ENCODE peak calls at places on chromosomes 12 and 14, in seven cellular contexts. U, X, R, I, Y, O and A are unnamed samples.
A peak's percentile ranks its signal among the peaks of the same experiment; 100 is the strongest.

GRCh38 chr12:131041216-131041967 is 87.7 kb downstream of the ADGRD1 start:
- DNase-seq in U (no peak), X (no peak), R (no peak), I (no peak), Y (peak; percentile 19), O (no peak), A (no peak)

GRCh38 chr14:94338023-94338422 is 14.9 kb upstream of the SERPINA6 start:
- DNase-seq in U (no peak), X (no peak), R (no peak), I (no peak), Y (no peak), O (no peak), A (no peak)

GRCh38 chr12:108699955-108700563 is 31.3 kb downstream of the CORO1C start:
- DNase-seq in U (peak; percentile 94), X (no peak), R (no peak), I (no peak), Y (no peak), O (no peak), A (no peak)

GRCh38 chr14:74942608-74943007 is 12.8 kb downstream of the PGF start:
- DNase-seq in U (no peak), X (no peak), R (no peak), I (no peak), Y (no peak), O (no peak), A (no peak)

GRCh38 chr12:617304-617915 is 45.8 kb downstream of the NINJ2 start:
- DNase-seq in U (peak; percentile 19), X (no peak), R (no peak), I (no peak), Y (peak; percentile 88), O (no peak), A (no peak)

GRCh38 chr14:20469890-20470858 is 968 bp downstream of the PNP start:
- DNase-seq in U (peak; percentile 84), X (peak; percentile 63), R (peak; percentile 94), I (peak; percentile 90), Y (no peak), O (peak; percentile 38), A (peak; percentile 31)

GRCh38 chr12:29299613-29300012 is 81.4 kb downstream of the ERGIC2 start:
- DNase-seq in U (no peak), X (no peak), R (no peak), I (no peak), Y (no peak), O (no peak), A (no peak)

GRCh38 chr12:53501615-53502181 is 615 bp downstream of the TARBP2 start:
- DNase-seq in U (no peak), X (no peak), R (no peak), I (no peak), Y (no peak), O (no peak), A (no peak)

GRCh38 chr12:2955888-2956287 is 3.3 kb upstream of the TEAD4 start:
- DNase-seq in U (no peak), X (no peak), R (no peak), I (no peak), Y (no peak), O (no peak), A (no peak)

GRCh38 chr14:53306926-53307325 is 153.8 kb upstream of the DDHD1 start:
- DNase-seq in U (no peak), X (no peak), R (no peak), I (peak; percentile 48), Y (no peak), O (peak; percentile 80), A (no peak)

GRCh38 chr12:31897791-31898503 is 61.3 kb upstream of the RESF1 start:
- DNase-seq in U (peak; percentile 53), X (no peak), R (no peak), I (no peak), Y (peak; percentile 55), O (peak; percentile 29), A (peak; percentile 42)

GRCh38 chr14:51304956-51305355 is 64.9 kb downstream of the TMX1 start:
- DNase-seq in U (no peak), X (no peak), R (peak; percentile 87), I (peak; percentile 95), Y (no peak), O (no peak), A (peak; percentile 90)

GRCh38 chr12:95637471-95638155 is 86.3 kb upstream of the USP44 start:
- DNase-seq in U (peak; percentile 100), X (no peak), R (peak; percentile 44), I (peak; percentile 87), Y (no peak), O (no peak), A (no peak)

GRCh38 chr14:67735361-67735921 is 33.8 kb downstream of the RDH12 start:
- DNase-seq in U (peak; percentile 58), X (no peak), R (no peak), I (no peak), Y (no peak), O (no peak), A (no peak)

GRCh38 chr14:105012171-105012985 is 8.5 kb downstream of the CDCA4 start:
- DNase-seq in U (no peak), X (no peak), R (peak; percentile 30), I (no peak), Y (no peak), O (no peak), A (no peak)

GRCh38 chr12:5783274-5783920 is 161.7 kb downstream of the ANO2 start:
- DNase-seq in U (peak; percentile 11), X (no peak), R (peak; percentile 47), I (no peak), Y (no peak), O (no peak), A (no peak)

DNA sequence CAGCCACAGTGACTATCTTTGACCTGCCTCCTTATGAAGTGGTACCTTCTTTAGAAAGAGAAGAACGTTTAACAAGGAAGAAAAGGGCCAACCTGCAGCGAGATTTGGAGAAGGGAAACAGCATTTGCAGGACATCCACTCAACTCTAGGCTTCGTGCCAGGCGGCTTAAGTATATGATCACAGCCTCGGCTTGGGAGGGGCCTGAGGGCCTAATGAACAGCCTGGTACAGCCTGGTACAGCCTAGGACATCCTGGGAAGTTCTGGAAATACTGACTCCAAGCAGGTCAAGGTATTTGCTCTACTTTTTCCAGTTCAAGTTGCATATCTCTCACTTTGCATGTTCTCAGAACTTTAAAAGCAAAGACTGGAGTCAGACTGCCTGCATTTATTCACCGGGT is 16.1 kb downstream of the HCAR2 start:
- DNase-seq in U (no peak), X (no peak), R (peak; percentile 36), I (peak; percentile 34), Y (peak; percentile 90), O (no peak), A (no peak)
- TF ChIP-seq CTCF in U (no peak), X (no peak), R (no peak), I (no peak), Y (no peak), O (no peak), A (no peak)

DNA sequence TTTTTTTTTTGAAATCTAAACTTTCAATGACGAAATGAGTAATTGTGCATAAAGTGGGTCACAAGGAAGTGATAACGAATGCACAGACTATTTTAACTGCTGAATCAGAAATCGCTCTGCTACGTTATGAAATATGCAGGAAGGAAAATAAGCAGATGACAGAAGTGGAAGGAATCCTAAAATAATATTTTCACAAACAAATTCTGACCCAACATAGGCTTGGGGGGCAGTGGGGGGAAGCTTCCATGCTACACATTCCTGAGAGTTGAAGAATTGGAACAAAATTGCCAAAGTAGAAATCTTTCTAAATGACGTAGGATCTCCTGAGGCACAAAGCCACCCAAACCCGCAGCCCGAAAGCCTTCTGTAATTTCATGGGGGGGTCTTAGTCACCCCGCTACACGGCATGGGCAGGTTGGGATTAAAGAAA is 89.7 kb downstream of the ARF6 start:
- DNase-seq in U (peak; percentile 87), X (no peak), R (peak; percentile 68), I (no peak), Y (no peak), O (no peak), A (no peak)
- H3K4me3 ChIP-seq in U (peak overlapping the region; percentile 61), X (no peak overlapping the region), R (no peak overlapping the region), I (no peak overlapping the region), Y (peak overlapping the region; percentile 29), O (no peak overlapping the region), A (no peak overlapping the region)

GRCh38 chr12:80602455-80602854 is 105.0 kb upstream of the MYF6 start:
- DNase-seq in U (no peak), X (no peak), R (no peak), I (no peak), Y (no peak), O (peak; percentile 33), A (no peak)

DNA sequence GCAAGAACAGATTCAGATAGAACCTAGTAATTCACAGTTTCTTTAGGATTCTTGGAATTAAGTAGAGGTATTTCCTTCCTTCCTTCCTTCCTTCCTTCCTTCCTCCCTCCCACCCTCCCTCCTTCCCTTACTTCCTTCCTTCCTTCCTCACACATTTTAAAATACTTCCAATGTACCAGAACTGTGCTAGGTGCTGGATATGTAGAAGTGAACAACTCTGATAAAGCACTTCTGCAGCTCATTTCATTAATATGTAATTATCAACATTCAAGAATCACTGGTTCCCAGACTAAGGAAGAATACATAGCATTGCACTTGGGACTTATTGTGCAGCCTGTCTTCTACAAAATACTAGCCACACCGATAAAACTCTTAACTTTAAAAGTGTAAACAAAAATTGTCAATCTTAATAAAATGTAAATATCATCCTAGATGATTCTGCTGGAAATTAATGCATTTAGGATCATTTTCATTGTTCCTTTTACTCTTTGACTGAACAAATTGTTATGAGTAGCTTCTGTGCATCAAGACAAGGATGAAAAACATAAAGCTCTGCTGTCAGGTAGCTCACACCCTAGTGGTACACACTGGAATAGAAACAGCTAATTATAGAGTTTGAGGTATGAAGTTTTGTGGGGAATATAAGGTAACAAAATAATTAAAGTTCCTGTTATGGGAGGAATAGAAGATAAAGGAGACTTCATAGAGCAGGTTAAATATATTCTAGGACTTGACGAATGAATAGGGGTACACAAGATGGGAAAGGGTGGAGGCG is 99.9 kb upstream of the MYF6 start:
- DNase-seq in U (no peak), X (no peak), R (no peak), I (peak; percentile 40), Y (no peak), O (no peak), A (no peak)
- TF ChIP-seq CTCF in U (no peak), X (no peak), R (peak; percentile 26), I (peak; percentile 72), Y (no peak), O (peak; percentile 48), A (no peak)

DNA sequence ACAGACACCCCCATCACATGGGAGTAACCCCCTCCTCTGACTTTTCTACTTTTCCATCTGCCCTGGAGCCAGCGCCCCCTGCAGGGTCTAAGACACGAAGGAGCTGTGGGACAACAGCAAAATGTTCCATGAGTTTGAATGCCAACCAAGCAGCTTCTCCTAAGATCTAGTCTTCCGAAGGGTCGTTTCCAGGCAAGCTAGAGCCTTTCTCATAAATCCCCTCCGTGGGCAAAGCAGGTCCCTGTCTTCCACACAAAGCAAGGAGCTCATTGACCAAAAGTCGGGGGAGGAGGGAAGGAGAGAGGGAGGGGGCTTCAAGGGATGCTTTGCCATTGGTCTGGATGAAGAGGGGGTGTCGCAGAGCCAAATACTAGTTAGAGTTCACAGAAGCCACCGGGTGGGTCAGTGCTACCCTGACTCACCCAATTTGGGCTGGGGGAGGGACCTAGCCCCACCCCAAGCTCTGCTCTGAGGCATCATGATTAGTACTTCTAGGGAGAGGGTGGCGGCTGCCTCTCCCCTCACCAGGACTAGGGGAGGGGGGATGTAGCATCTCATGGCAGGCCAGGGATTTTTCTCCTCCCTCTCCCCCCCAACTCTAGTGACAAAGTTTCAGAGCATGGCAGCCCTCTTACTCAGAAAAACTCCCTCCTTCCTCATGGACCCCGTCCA is 1.6 kb downstream of the MSI1 start:
- DNase-seq in U (no peak), X (no peak), R (no peak), I (no peak), Y (no peak), O (peak; percentile 83), A (no peak)
- H3K4me3 ChIP-seq in U (no peak overlapping the region), X (no peak overlapping the region), R (no peak overlapping the region), I (no peak overlapping the region), Y (no peak overlapping the region), O (peak overlapping the region; percentile 100), A (no peak overlapping the region)